ENCODE peak calls at places on chromosome 1, in eight cellular contexts. One of them, this sample, is unnamed.
A peak's percentile ranks its signal among the peaks of the same experiment; 100 is the strongest.

GRCh38 chr1:29762635-29763034 is 526.3 kb downstream of the PTPRU start:
- DNase-seq in GM23338: no peak
- DNase-seq in psoas muscle: no peak
- DNase-seq in breast epithelium: no peak
- DNase-seq in GM12878: no peak
- DNase-seq in prostate gland: no peak
- DNase-seq in left ventricle myocardium inferior: no peak
- DNase-seq in ascending aorta: no peak
- DNase-seq in this sample: no peak

GRCh38 chr1:206012086-206012859 is 9.1 kb upstream of the RAB7B start:
- DNase-seq in GM23338: peak; percentile 56
- DNase-seq in psoas muscle: peak; percentile 84
- DNase-seq in breast epithelium: no peak
- DNase-seq in GM12878: peak; percentile 66
- DNase-seq in prostate gland: no peak
- DNase-seq in left ventricle myocardium inferior: peak; percentile 68
- DNase-seq in ascending aorta: peak; percentile 83
- DNase-seq in this sample: no peak

GRCh38 chr1:116330342-116330652 is 42.7 kb upstream of the ATP1A1 start:
- DNase-seq in GM23338: no peak
- DNase-seq in psoas muscle: no peak
- DNase-seq in breast epithelium: no peak
- DNase-seq in GM12878: no peak
- DNase-seq in prostate gland: peak; percentile 87
- DNase-seq in left ventricle myocardium inferior: no peak
- DNase-seq in ascending aorta: no peak
- DNase-seq in this sample: no peak

GRCh38 chr1:154975409-154976205 is 1.1 kb downstream of the CKS1B start:
- DNase-seq in GM23338: peak; percentile 61
- DNase-seq in psoas muscle: peak; percentile 63
- DNase-seq in breast epithelium: peak; percentile 63
- DNase-seq in GM12878: peak; percentile 51
- DNase-seq in prostate gland: peak; percentile 48
- DNase-seq in left ventricle myocardium inferior: peak; percentile 51
- DNase-seq in ascending aorta: peak; percentile 79
- DNase-seq in this sample: no peak

GRCh38 chr1:214476958-214477870 is 74.2 kb downstream of the PTPN14 start:
- DNase-seq in GM23338: no peak
- DNase-seq in psoas muscle: no peak
- DNase-seq in breast epithelium: peak; percentile 69
- DNase-seq in GM12878: no peak
- DNase-seq in prostate gland: peak; percentile 43
- DNase-seq in left ventricle myocardium inferior: no peak
- DNase-seq in ascending aorta: no peak
- DNase-seq in this sample: peak; percentile 55

GRCh38 chr1:169745015-169745861 is 11.4 kb upstream of the SELE start:
- DNase-seq in GM23338: no peak
- DNase-seq in psoas muscle: no peak
- DNase-seq in breast epithelium: no peak
- DNase-seq in GM12878: no peak
- DNase-seq in prostate gland: no peak
- DNase-seq in left ventricle myocardium inferior: no peak
- DNase-seq in ascending aorta: no peak
- DNase-seq in this sample: no peak

GRCh38 chr1:63967901-63968300 is 194.1 kb downstream of the ROR1 start:
- DNase-seq in GM23338: no peak
- DNase-seq in psoas muscle: no peak
- DNase-seq in breast epithelium: no peak
- DNase-seq in GM12878: no peak
- DNase-seq in prostate gland: no peak
- DNase-seq in left ventricle myocardium inferior: no peak
- DNase-seq in ascending aorta: no peak
- DNase-seq in this sample: peak; percentile 29

GRCh38 chr1:60483471-60483870 is 409.9 kb upstream of the C1orf87 start:
- DNase-seq in GM23338: no peak
- DNase-seq in psoas muscle: no peak
- DNase-seq in breast epithelium: no peak
- DNase-seq in GM12878: no peak
- DNase-seq in prostate gland: no peak
- DNase-seq in left ventricle myocardium inferior: no peak
- DNase-seq in ascending aorta: no peak
- DNase-seq in this sample: no peak

GRCh38 chr1:180962178-180962577 is 49.5 kb downstream of the KIAA1614 start:
- DNase-seq in GM23338: no peak
- DNase-seq in psoas muscle: no peak
- DNase-seq in breast epithelium: no peak
- DNase-seq in GM12878: no peak
- DNase-seq in prostate gland: no peak
- DNase-seq in left ventricle myocardium inferior: no peak
- DNase-seq in ascending aorta: no peak
- DNase-seq in this sample: no peak

GRCh38 chr1:103371234-103371633 is 154.3 kb upstream of the RNPC3 start:
- DNase-seq in GM23338: no peak
- DNase-seq in psoas muscle: peak; percentile 19
- DNase-seq in breast epithelium: no peak
- DNase-seq in GM12878: no peak
- DNase-seq in prostate gland: no peak
- DNase-seq in left ventricle myocardium inferior: no peak
- DNase-seq in ascending aorta: no peak
- DNase-seq in this sample: no peak

GRCh38 chr1:117678246-117678977 is 72.6 kb downstream of the TENT5C start:
- DNase-seq in GM23338: no peak
- DNase-seq in psoas muscle: no peak
- DNase-seq in breast epithelium: no peak
- DNase-seq in GM12878: no peak
- DNase-seq in prostate gland: no peak
- DNase-seq in left ventricle myocardium inferior: peak; percentile 53
- DNase-seq in ascending aorta: no peak
- DNase-seq in this sample: no peak

GRCh38 chr1:9573723-9574122 is 15.0 kb upstream of the TMEM201 start:
- DNase-seq in GM23338: peak; percentile 67
- DNase-seq in psoas muscle: no peak
- DNase-seq in breast epithelium: no peak
- DNase-seq in GM12878: no peak
- DNase-seq in prostate gland: no peak
- DNase-seq in left ventricle myocardium inferior: no peak
- DNase-seq in ascending aorta: no peak
- DNase-seq in this sample: no peak

GRCh38 chr1:48675251-48675650 is 101.4 kb downstream of the BEND5 start:
- DNase-seq in GM23338: no peak
- DNase-seq in psoas muscle: no peak
- DNase-seq in breast epithelium: no peak
- DNase-seq in GM12878: no peak
- DNase-seq in prostate gland: no peak
- DNase-seq in left ventricle myocardium inferior: no peak
- DNase-seq in ascending aorta: no peak
- DNase-seq in this sample: no peak

GRCh38 chr1:172382406-172382805 is 38.1 kb upstream of the C1orf105 start:
- DNase-seq in GM23338: no peak
- DNase-seq in psoas muscle: no peak
- DNase-seq in breast epithelium: no peak
- DNase-seq in GM12878: no peak
- DNase-seq in prostate gland: no peak
- DNase-seq in left ventricle myocardium inferior: no peak
- DNase-seq in ascending aorta: no peak
- DNase-seq in this sample: no peak

GRCh38 chr1:29633271-29633615 is 396.9 kb downstream of the PTPRU start:
- DNase-seq in GM23338: no peak
- DNase-seq in psoas muscle: no peak
- DNase-seq in breast epithelium: no peak
- DNase-seq in GM12878: no peak
- DNase-seq in prostate gland: no peak
- DNase-seq in left ventricle myocardium inferior: no peak
- DNase-seq in ascending aorta: peak; percentile 28
- DNase-seq in this sample: no peak

GRCh38 chr1:239647964-239648632 is 261.7 kb downstream of the CHRM3 start:
- DNase-seq in GM23338: no peak
- DNase-seq in psoas muscle: no peak
- DNase-seq in breast epithelium: no peak
- DNase-seq in GM12878: no peak
- DNase-seq in prostate gland: no peak
- DNase-seq in left ventricle myocardium inferior: no peak
- DNase-seq in ascending aorta: no peak
- DNase-seq in this sample: no peak

GRCh38 chr1:168811213-168811612 is 82.2 kb upstream of the DPT start:
- DNase-seq in GM23338: no peak
- DNase-seq in psoas muscle: no peak
- DNase-seq in breast epithelium: no peak
- DNase-seq in GM12878: no peak
- DNase-seq in prostate gland: no peak
- DNase-seq in left ventricle myocardium inferior: no peak
- DNase-seq in ascending aorta: no peak
- DNase-seq in this sample: no peak

GRCh38 chr1:164617607-164618564 is 58.9 kb downstream of the PBX1 start:
- DNase-seq in GM23338: peak; percentile 84
- DNase-seq in psoas muscle: no peak
- DNase-seq in breast epithelium: no peak
- DNase-seq in GM12878: no peak
- DNase-seq in prostate gland: no peak
- DNase-seq in left ventricle myocardium inferior: no peak
- DNase-seq in ascending aorta: no peak
- DNase-seq in this sample: no peak

GRCh38 chr1:15625224-15625917 is 8.1 kb downstream of the DDI2 start:
- DNase-seq in GM23338: no peak
- DNase-seq in psoas muscle: no peak
- DNase-seq in breast epithelium: no peak
- DNase-seq in GM12878: no peak
- DNase-seq in prostate gland: no peak
- DNase-seq in left ventricle myocardium inferior: no peak
- DNase-seq in ascending aorta: no peak
- DNase-seq in this sample: no peak
- H3K36me3 ChIP-seq in GM23338: peaks cover 32% of the 10 kb centered on the region
- H3K36me3 ChIP-seq in psoas muscle: peaks cover 28% of the 10 kb centered on the region
- H3K36me3 ChIP-seq in breast epithelium: peaks cover under 1% of the 10 kb centered on the region
- H3K36me3 ChIP-seq in GM12878: peaks cover 4% of the 10 kb centered on the region
- H3K36me3 ChIP-seq in prostate gland: no peaks in the 10 kb centered on the region
- H3K36me3 ChIP-seq in left ventricle myocardium inferior: peaks cover 30% of the 10 kb centered on the region
- H3K36me3 ChIP-seq in ascending aorta: peaks cover 12% of the 10 kb centered on the region
- H3K36me3 ChIP-seq in this sample: peaks cover 1% of the 10 kb centered on the region

DNA sequence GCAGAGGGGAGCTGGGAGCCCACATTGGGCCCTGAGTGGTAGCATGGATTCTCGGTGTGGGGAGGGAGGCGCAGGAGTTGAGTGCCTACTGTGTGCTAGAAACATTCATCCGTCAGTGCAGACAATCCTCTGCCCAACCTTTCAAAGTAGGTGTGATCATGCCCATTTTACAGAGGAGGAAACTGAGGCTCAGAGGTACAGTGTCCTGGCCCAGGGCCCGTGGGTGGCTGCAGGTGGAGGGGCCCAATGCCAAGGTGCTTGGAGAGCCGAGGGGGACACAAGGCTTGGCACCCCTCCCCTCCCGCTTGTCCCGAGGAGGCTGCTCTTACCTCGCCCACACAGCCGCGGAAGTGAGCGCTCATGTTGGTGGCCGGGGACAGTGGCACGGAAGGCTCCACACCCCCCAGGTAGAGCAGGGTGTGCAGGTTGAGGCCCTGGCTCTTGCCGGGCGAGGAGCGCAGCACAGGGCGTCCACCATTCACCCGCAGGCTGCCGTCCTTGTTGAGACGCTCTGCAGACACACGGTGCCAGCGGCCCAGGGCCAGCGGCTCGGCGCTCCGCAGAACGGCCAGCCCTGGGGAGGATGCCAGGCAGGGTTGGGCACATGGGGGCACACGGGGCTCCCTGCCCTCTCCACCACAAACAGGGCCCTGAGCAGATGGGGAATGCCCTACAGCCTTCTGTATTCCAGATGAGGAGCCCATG is 16.6 kb downstream of the LDLRAD2 start:
- DNase-seq in GM23338: no peak
- DNase-seq in psoas muscle: peak; percentile 42
- DNase-seq in breast epithelium: no peak
- DNase-seq in GM12878: no peak
- DNase-seq in prostate gland: no peak
- DNase-seq in left ventricle myocardium inferior: no peak
- DNase-seq in ascending aorta: no peak
- DNase-seq in this sample: no peak
- H3K36me3 ChIP-seq in GM23338: no peaks in the 10 kb centered on the region
- H3K36me3 ChIP-seq in psoas muscle: peaks cover 99% of the 10 kb centered on the region
- H3K36me3 ChIP-seq in breast epithelium: peaks cover 5% of the 10 kb centered on the region
- H3K36me3 ChIP-seq in GM12878: no peaks in the 10 kb centered on the region
- H3K36me3 ChIP-seq in prostate gland: peaks cover 5% of the 10 kb centered on the region
- H3K36me3 ChIP-seq in left ventricle myocardium inferior: peaks cover 100% of the 10 kb centered on the region
- H3K36me3 ChIP-seq in ascending aorta: peaks cover 98% of the 10 kb centered on the region
- H3K36me3 ChIP-seq in this sample: peaks cover 77% of the 10 kb centered on the region

DNA sequence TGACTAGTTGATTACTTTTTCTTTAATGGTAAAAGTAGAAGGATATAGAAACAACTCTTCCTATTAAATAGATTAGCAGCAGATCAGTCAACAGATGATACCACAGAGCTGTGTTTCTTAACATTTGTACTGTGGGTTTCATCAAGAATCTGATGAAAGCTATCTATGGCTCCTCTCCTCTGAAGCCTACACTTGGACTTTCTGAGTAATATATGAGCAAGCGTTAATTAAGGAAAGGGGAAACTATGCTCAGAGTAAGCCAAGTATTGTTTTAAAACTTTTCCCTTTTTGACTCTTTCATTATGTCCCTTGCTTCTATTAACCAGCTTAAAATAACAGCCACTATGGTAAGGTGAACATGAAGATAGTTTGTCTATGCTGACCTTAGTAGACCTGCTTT is 10.8 kb downstream of the ARID4B start:
- DNase-seq in GM23338: no peak
- DNase-seq in psoas muscle: no peak
- DNase-seq in breast epithelium: no peak
- DNase-seq in GM12878: no peak
- DNase-seq in prostate gland: no peak
- DNase-seq in left ventricle myocardium inferior: no peak
- DNase-seq in ascending aorta: no peak
- DNase-seq in this sample: no peak
- H3K36me3 ChIP-seq in GM23338: peaks cover 7% of the 10 kb centered on the region
- H3K36me3 ChIP-seq in psoas muscle: peaks cover 3% of the 10 kb centered on the region
- H3K36me3 ChIP-seq in breast epithelium: no peaks in the 10 kb centered on the region
- H3K36me3 ChIP-seq in GM12878: peaks cover 23% of the 10 kb centered on the region
- H3K36me3 ChIP-seq in prostate gland: no peaks in the 10 kb centered on the region
- H3K36me3 ChIP-seq in left ventricle myocardium inferior: no peaks in the 10 kb centered on the region
- H3K36me3 ChIP-seq in ascending aorta: no peaks in the 10 kb centered on the region
- H3K36me3 ChIP-seq in this sample: peaks cover 4% of the 10 kb centered on the region

DNA sequence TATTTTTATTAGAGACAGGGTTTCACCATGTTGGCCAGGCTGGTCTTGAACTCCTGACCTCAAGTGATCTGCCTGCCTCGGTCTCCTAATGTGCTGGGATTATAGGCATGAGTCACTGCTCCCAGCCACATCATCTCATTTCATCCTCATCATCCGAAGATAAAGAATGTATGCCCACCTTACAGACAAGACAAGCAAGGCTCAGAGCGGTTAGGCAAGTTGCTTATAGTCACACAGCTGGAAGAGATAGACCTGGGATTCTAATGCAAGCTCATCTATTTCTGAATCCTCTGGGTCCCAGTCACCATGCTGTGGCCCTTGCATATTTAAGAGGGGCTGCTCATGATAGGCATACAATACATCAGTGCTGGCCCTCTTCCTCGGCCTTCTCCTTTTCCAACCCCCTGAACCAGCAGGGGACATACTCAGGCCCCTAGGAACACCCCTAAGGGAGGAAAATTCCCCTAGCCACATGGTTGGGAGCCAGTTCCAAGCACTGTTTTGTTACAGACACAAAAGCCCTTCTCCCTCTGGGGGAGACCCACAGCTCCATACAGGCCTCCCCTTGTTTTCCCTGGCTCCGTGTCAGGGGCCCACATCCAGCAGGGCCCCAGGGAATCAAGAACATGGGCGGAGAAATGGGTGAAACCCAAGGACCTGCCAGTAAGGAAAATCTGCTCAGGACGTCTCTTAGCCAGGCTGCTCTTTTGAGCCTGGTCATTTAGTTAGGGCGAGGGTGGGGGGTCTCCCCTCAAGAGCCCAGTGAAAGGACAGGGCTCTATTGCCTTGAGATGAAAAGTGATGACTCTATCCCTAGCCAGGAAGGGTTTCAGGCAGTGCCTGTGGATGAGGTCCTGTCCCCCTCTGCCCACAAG is 6.9 kb downstream of the CSRP1 start:
- DNase-seq in GM23338: no peak
- DNase-seq in psoas muscle: no peak
- DNase-seq in breast epithelium: peak; percentile 78
- DNase-seq in GM12878: no peak
- DNase-seq in prostate gland: peak; percentile 47
- DNase-seq in left ventricle myocardium inferior: peak; percentile 52
- DNase-seq in ascending aorta: peak; percentile 77
- DNase-seq in this sample: no peak
- H3K36me3 ChIP-seq in GM23338: no peaks in the 10 kb centered on the region
- H3K36me3 ChIP-seq in psoas muscle: peaks cover 6% of the 10 kb centered on the region
- H3K36me3 ChIP-seq in breast epithelium: no peaks in the 10 kb centered on the region
- H3K36me3 ChIP-seq in GM12878: peaks cover 5% of the 10 kb centered on the region
- H3K36me3 ChIP-seq in prostate gland: no peaks in the 10 kb centered on the region
- H3K36me3 ChIP-seq in left ventricle myocardium inferior: peaks cover 4% of the 10 kb centered on the region
- H3K36me3 ChIP-seq in ascending aorta: peaks cover 14% of the 10 kb centered on the region
- H3K36me3 ChIP-seq in this sample: peaks cover 7% of the 10 kb centered on the region